ENCODE peak calls at places on chromosomes 7 and 10, in nine cellular contexts. Q is K562, J is IMR-90, D is mesendoderm, C is heart left ventricle, M is cardiac muscle cell, T is mammary epithelial cell, F is colonic mucosa, K is aorta. Y is an unnamed sample.

GRCh38 chr10:14184841-14185500 is 145.8 kb downstream of the FRMD4A start:
- DNase-seq in Q (peak; percentile 65), J (peak; percentile 32), D (peak; percentile 79), C (no peak), M (peak; percentile 21), T (peak; percentile 87), F (no peak), K (no peak), Y (peak; percentile 20)

GRCh38 chr10:15764867-15765454 is 45.2 kb upstream of the ITGA8 start:
- DNase-seq in Q (no peak), J (no peak), D (no peak), C (no peak), M (no peak), T (no peak), F (no peak), K (no peak), Y (no peak)

GRCh38 chr7:91883676-91884362 is 3.3 kb upstream of the MTERF1 start:
- DNase-seq in Q (peak; percentile 18), J (no peak), D (no peak), C (no peak), M (no peak), T (peak; percentile 21), F (no peak), K (no peak), Y (no peak)

GRCh38 chr7:16421333-16422099 is at the start of gene CRPPA:
- DNase-seq in Q (peak; percentile 58), J (peak; percentile 21), D (peak; percentile 69), C (peak; percentile 80), M (peak; percentile 59), T (peak; percentile 83), F (peak; percentile 49), K (peak; percentile 76), Y (peak; percentile 51)

GRCh38 chr10:69352569-69353264 is 64.0 kb downstream of the TACR2 start:
- DNase-seq in Q (no peak), J (peak; percentile 80), D (peak; percentile 47), C (peak; percentile 1), M (no peak), T (no peak), F (no peak), K (no peak), Y (no peak)

GRCh38 chr7:82578430-82578829 is 134.9 kb upstream of the CACNA2D1 start:
- DNase-seq in Q (no peak), J (peak; percentile 24), D (no peak), C (no peak), M (no peak), T (peak; percentile 10), F (no peak), K (no peak), Y (no peak)

GRCh38 chr10:48612241-48612943 is 7.5 kb upstream of the ARHGAP22 start:
- DNase-seq in Q (no peak), J (peak; percentile 38), D (no peak), C (no peak), M (no peak), T (no peak), F (peak; percentile 3), K (no peak), Y (no peak)

GRCh38 chr7:100693312-100694195 is 496 bp downstream of the GIGYF1 start:
- DNase-seq in Q (peak; percentile 53), J (no peak), D (no peak), C (peak; percentile 60), M (peak; percentile 63), T (no peak), F (no peak), K (no peak), Y (no peak)

GRCh38 chr7:102125127-102125561 is 161.5 kb upstream of the SH2B2 start:
- DNase-seq in Q (no peak), J (peak; percentile 93), D (peak; percentile 94), C (no peak), M (peak; percentile 49), T (no peak), F (no peak), K (peak; percentile 94), Y (no peak)

GRCh38 chr7:77413861-77414424 is 2.2 kb downstream of the GSAP start:
- DNase-seq in Q (no peak), J (peak; percentile 59), D (no peak), C (no peak), M (no peak), T (peak; percentile 57), F (no peak), K (no peak), Y (peak; percentile 94)

GRCh38 chr10:79139124-79139835 is 70.5 kb downstream of the ZMIZ1 start:
- DNase-seq in Q (peak; percentile 68), J (peak; percentile 97), D (no peak), C (peak; percentile 79), M (peak; percentile 93), T (no peak), F (no peak), K (peak; percentile 89), Y (no peak)

GRCh38 chr10:10094700-10095099 is 923.0 kb upstream of the CELF2 start:
- DNase-seq in Q (no peak), J (peak; percentile 9), D (no peak), C (no peak), M (no peak), T (no peak), F (no peak), K (no peak), Y (no peak)

GRCh38 chr10:35353805-35354204 is 17.5 kb downstream of the CCNY start:
- DNase-seq in Q (no peak), J (no peak), D (no peak), C (no peak), M (no peak), T (peak; percentile 33), F (no peak), K (no peak), Y (no peak)

GRCh38 chr7:13908667-13909382 is 80.6 kb downstream of the ETV1 start:
- DNase-seq in Q (no peak), J (no peak), D (peak; percentile 5), C (no peak), M (no peak), T (no peak), F (no peak), K (no peak), Y (no peak)

GRCh38 chr10:23193435-23194074 is 1.4 kb downstream of the PTF1A start:
- DNase-seq in Q (no peak), J (no peak), D (no peak), C (no peak), M (no peak), T (no peak), F (no peak), K (no peak), Y (no peak)

GRCh38 chr10:23191764-23192395 is at the start of gene PTF1A:
- DNase-seq in Q (no peak), J (no peak), D (no peak), C (no peak), M (no peak), T (no peak), F (no peak), K (no peak), Y (no peak)

GRCh38 chr10:23192396-23192740 is 256 bp downstream of the PTF1A start:
- DNase-seq in Q (no peak), J (no peak), D (no peak), C (no peak), M (no peak), T (peak; percentile 18), F (no peak), K (no peak), Y (no peak)

GRCh38 chr10:23194471-23194965 is 2.4 kb downstream of the PTF1A start:
- DNase-seq in Q (no peak), J (no peak), D (no peak), C (no peak), M (no peak), T (no peak), F (no peak), K (no peak), Y (no peak)

GRCh38 chr10:23192741-23193434 is 776 bp downstream of the PTF1A start:
- DNase-seq in Q (no peak), J (no peak), D (no peak), C (no peak), M (peak; percentile 45), T (no peak), F (no peak), K (no peak), Y (no peak)
- H3K27me3 ChIP-seq in Q (peaks cover 9% of the 10 kb centered on the region), J (peaks cover 65% of the 10 kb centered on the region), D (peaks cover 94% of the 10 kb centered on the region), C (peaks cover 43% of the 10 kb centered on the region), M (peaks cover 100% of the 10 kb centered on the region), T (peaks cover 57% of the 10 kb centered on the region), F (peaks cover 59% of the 10 kb centered on the region), K (no peaks in the 10 kb centered on the region), Y (peaks cover 21% of the 10 kb centered on the region)

DNA sequence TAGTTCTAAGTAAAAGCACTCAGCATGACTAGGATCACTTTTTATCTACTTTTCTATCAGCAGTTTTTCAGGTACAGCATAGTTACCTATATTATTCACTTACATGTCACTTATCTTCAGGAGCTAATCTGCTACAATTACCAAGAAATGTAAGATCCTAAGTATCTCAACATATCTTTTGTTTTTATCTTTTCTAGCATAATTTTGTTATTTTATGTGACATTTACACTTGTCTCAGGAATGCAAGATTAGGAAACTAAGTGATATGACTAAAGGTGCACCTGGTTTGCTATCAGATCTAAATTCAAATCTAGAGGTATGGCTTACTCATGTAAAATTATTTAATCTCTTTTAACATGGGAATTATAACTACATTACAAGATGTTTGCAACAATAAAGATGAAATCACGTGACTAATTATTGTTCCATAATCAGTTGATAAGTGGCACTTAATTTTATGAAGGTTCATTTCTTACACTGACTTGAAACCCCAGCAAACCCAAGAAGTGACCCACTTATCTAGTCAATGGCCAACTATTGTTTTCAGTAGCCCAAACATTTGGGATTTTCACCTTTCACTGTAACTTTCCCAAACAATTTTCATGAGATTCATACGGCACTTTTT is 390.3 kb upstream of the PCDH15 start:
- DNase-seq in Q (no peak), J (no peak), D (peak; percentile 29), C (no peak), M (no peak), T (no peak), F (no peak), K (no peak), Y (no peak)
- H3K27me3 ChIP-seq in Q (no peaks in the 10 kb centered on the region), J (no peaks in the 10 kb centered on the region), D (no peaks in the 10 kb centered on the region), C (no peaks in the 10 kb centered on the region), M (no peaks in the 10 kb centered on the region), T (no peaks in the 10 kb centered on the region), F (no peaks in the 10 kb centered on the region), K (no peaks in the 10 kb centered on the region), Y (no peaks in the 10 kb centered on the region)

GRCh38 chr10:133162178-133162909 is 2.3 kb downstream of the KNDC1 start:
- DNase-seq in Q (no peak), J (no peak), D (no peak), C (no peak), M (no peak), T (peak; percentile 17), F (no peak), K (no peak), Y (no peak)
- H3K27me3 ChIP-seq in Q (no peaks in the 10 kb centered on the region), J (no peaks in the 10 kb centered on the region), D (no peaks in the 10 kb centered on the region), C (peaks cover 30% of the 10 kb centered on the region), M (no peaks in the 10 kb centered on the region), T (peaks cover 28% of the 10 kb centered on the region), F (peaks cover 17% of the 10 kb centered on the region), K (no peaks in the 10 kb centered on the region), Y (no peaks in the 10 kb centered on the region)

DNA sequence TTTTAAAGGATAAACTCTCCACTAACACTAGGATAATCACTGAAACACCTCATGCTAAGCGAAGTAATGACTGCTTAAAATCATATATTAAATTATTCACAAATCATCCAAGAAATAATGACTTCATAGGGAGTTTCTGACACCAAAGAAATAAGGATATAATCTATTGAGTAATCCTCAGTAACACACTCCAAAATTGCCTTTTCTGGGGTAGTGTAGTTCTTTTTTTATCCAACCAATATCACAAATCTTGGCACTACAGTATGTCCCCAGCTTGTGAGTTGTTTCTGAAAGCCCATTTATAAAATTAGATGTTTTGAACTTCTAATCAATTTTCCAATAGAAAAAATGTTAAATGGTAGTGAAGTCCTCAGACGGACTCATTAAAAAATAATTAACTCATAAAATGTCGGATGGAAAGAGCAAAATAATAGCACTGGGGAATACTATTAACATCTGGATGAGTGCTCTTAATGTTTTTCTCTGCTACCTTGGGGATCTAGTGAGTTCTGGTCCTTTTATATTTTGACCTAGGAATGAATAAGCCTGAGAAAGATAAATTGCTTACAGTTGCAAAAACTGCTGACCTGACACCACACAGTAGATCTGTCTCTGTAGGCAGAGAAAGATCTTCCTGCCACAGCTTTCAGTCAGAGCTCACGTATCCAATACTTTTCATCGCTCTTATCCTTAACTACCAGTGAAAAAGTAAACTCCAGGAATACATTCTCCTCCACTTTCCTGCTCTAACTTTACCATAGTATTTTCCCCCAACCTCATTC is 618.5 kb upstream of the ANKRD30A start:
- DNase-seq in Q (no peak), J (no peak), D (no peak), C (no peak), M (no peak), T (no peak), F (no peak), K (no peak), Y (no peak)
- H3K27me3 ChIP-seq in Q (no peaks in the 10 kb centered on the region), J (no peaks in the 10 kb centered on the region), D (no peaks in the 10 kb centered on the region), C (no peaks in the 10 kb centered on the region), M (no peaks in the 10 kb centered on the region), T (no peaks in the 10 kb centered on the region), F (no peaks in the 10 kb centered on the region), K (no peaks in the 10 kb centered on the region), Y (no peaks in the 10 kb centered on the region)

Y was measured in HAP-1.